ENCODE peak calls at places on chromosomes 1 and 21, in five cellular contexts. Y is psoas muscle; N is colonic mucosa; D is body of pancreas; W is CD8-positive, alpha-beta T cell. U is an unnamed sample.

GRCh38 chr21:33661146-33661545 is 18.8 kb downstream of the ITSN1 start:
- DNase-seq in Y (no peak), N (no peak), D (no peak), W (no peak), U (no peak)

GRCh38 chr1:178137238-178137637 is 43.3 kb downstream of the RASAL2 start:
- DNase-seq in W (no peak), D (no peak), N (no peak), Y (no peak), U (no peak)

GRCh38 chr1:224632921-224633321 is 16.8 kb downstream of the CNIH3 start:
- DNase-seq in W (no peak), N (no peak), Y (no peak), D (no peak), U (no peak)

GRCh38 chr1:153357076-153357852 is 390 bp upstream of the S100A9 start:
- DNase-seq in W (no peak), Y (peak; percentile 76), N (peak; percentile 84), D (no peak), U (peak; percentile 63)

GRCh38 chr1:20702416-20702815 is 15.4 kb downstream of the KIF17 start:
- DNase-seq in N (no peak), W (no peak), D (no peak), Y (no peak), U (no peak)

GRCh38 chr21:35597750-35598339 is 462.5 kb downstream of the SETD4 start:
- DNase-seq in D (no peak), N (no peak), W (no peak), Y (no peak), U (no peak)

GRCh38 chr21:17512245-17513213 is at the start of gene CXADR:
- DNase-seq in Y (no peak), N (peak; percentile 91), W (peak; percentile 50), D (peak; percentile 93), U (peak; percentile 96)

GRCh38 chr1:118660769-118661168 is 327.4 kb downstream of the TBX15 start:
- DNase-seq in Y (no peak), N (no peak), D (no peak), W (no peak), U (no peak)

GRCh38 chr1:36306210-36306901 is at the start of gene SH3D21:
- DNase-seq in Y (peak; percentile 73), D (peak; percentile 50), W (no peak), N (peak; percentile 80), U (peak; percentile 81)

GRCh38 chr1:55375617-55376258 is 160.6 kb upstream of the USP24 start:
- DNase-seq in D (peak; percentile 44), W (no peak), N (peak; percentile 55), Y (no peak), U (no peak)

GRCh38 chr1:70411360-70411844 is 334 bp downstream of the CTH start:
- DNase-seq in D (no peak), W (no peak), Y (peak; percentile 75), N (no peak), U (no peak)

GRCh38 chr1:31488528-31488927 is 75.5 kb downstream of the SERINC2 start:
- DNase-seq in D (no peak), Y (no peak), N (no peak), W (no peak), U (no peak)

GRCh38 chr1:107494061-107494460 is 353.2 kb downstream of the NTNG1 start:
- DNase-seq in W (no peak), N (no peak), Y (no peak), D (no peak), U (no peak)

GRCh38 chr1:216566809-216567208 is 143.6 kb upstream of the USH2A start:
- DNase-seq in Y (no peak), D (no peak), N (no peak), W (no peak), U (no peak)

DNA sequence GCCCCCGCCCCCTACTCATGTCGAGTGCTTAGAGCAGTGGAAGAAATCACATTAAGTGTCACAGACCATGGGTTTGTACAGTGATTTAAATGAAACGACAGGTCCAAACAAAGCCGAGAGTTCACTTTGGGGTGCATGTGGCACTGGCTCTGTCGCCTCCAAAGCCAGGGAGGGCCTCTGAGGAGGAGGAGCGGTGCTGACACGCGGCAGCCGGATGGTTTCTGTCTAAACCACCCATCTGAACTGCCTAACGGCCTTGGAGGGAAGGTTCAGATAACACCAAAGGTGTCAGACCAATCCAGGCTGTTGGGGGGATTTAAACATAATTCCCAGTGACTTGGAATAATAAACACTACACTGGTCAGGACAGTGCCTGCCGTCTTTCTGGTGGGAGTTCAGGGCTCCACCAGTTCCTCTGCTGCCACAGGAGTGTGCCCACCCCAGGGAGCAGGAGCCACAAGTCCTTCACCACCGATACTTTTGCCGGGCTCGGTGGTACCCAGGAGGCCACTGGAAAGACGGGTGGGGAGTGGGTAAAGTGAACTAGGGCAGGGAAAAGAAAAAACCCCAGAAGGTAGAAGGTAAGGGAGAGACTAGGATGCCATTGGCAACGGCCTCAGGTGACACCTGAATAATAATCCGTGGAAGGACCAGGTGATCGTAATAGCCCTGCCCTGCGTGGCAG is 78.2 kb downstream of the SLC66A1 start:
- DNase-seq in N (no peak), Y (no peak), D (no peak), W (no peak), U (no peak)
- H3K4me1 ChIP-seq in N (peaks cover 18% of the 10 kb centered on the region), Y (peaks cover 42% of the 10 kb centered on the region), D (peaks cover 19% of the 10 kb centered on the region), W (peaks cover 47% of the 10 kb centered on the region), U (peaks cover 50% of the 10 kb centered on the region)

DNA sequence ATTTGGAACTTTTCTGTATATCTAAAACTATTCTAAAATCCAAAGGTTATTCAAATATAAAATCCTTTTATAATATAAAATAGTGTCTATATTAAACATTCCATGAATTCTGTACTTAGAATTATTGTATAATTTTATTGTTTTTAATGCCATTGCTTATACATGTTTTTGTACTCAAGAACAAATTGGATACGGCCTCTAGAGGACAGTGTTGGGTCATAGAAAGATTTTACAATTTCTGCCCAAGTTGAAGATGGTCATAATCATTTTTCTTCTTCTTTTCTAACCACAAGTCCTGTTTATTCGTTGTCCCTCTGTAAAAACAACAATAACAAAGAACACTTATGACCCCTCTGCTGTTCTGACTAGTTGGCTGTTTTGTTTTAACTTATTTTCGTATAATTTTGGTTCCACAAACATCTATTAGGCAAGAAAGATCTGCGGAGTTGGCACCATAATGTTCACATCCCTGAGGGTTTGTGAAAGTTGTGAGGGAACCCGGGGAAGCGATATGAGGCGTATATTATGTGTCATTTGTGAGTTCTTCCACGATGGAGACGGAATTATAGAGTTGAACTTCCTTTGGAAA is 75.7 kb upstream of the KIF26B start:
- DNase-seq in W (no peak), N (no peak), Y (no peak), D (no peak), U (peak; percentile 44)
- TF ChIP-seq CTCF in W (peak; percentile 45), N (peak; percentile 51), Y (peak; percentile 24), D (peak; percentile 27), U (no peak)

GRCh38 chr1:154425172-154425571 is 20.0 kb downstream of the IL6R start:
- DNase-seq in D (no peak), W (no peak), N (no peak), Y (no peak), U (no peak)
- H3K4me1 ChIP-seq in D (peaks cover 81% of the 10 kb centered on the region), W (peaks cover 28% of the 10 kb centered on the region), N (peaks cover 31% of the 10 kb centered on the region), Y (peaks cover 93% of the 10 kb centered on the region), U (peaks cover 33% of the 10 kb centered on the region)

GRCh38 chr1:67700692-67701410 is 15.8 kb downstream of the GADD45A start:
- DNase-seq in N (no peak), W (no peak), Y (no peak), D (no peak), U (no peak)
- TF ChIP-seq CTCF in N (no peak), W (no peak), Y (no peak), D (no peak), U (no peak)

GRCh38 chr1:15413563-15414449 is 4.1 kb downstream of the EFHD2 start:
- DNase-seq in N (peak; percentile 75), D (no peak), W (no peak), Y (no peak), U (peak; percentile 72)
- H3K4me1 ChIP-seq in N (peaks cover 48% of the 10 kb centered on the region), D (peaks cover 82% of the 10 kb centered on the region), W (peaks cover 67% of the 10 kb centered on the region), Y (no peaks in the 10 kb centered on the region), U (peaks cover 65% of the 10 kb centered on the region)

GRCh38 chr1:43419627-43420425 is 30.1 kb downstream of the SZT2 start:
- DNase-seq in W (no peak), D (no peak), Y (no peak), N (no peak), U (no peak)
- TF ChIP-seq CTCF in W (no peak), D (no peak), Y (no peak), N (no peak), U (no peak)

GRCh38 chr1:40380817-40381216 is 7.3 kb downstream of the SMAP2 start:
- DNase-seq in D (no peak), W (no peak), N (no peak), Y (no peak), U (no peak)
- H3K4me1 ChIP-seq in D (peaks cover 72% of the 10 kb centered on the region), W (peaks cover 94% of the 10 kb centered on the region), N (peaks cover 9% of the 10 kb centered on the region), Y (peaks cover 29% of the 10 kb centered on the region), U (peaks cover 31% of the 10 kb centered on the region)

GRCh38 chr1:111814305-111814628 is 58.6 kb downstream of the DDX20 start:
- DNase-seq in W (no peak), D (no peak), N (no peak), Y (no peak), U (no peak)

GRCh38 chr1:111811891-111812290 is 56.2 kb downstream of the DDX20 start:
- DNase-seq in W (no peak), D (no peak), N (no peak), Y (no peak), U (no peak)

GRCh38 chr1:111814642-111815041 is 58.9 kb downstream of the DDX20 start:
- DNase-seq in N (no peak), D (no peak), W (no peak), Y (no peak), U (no peak)

GRCh38 chr1:111812306-111812705 is 56.6 kb downstream of the DDX20 start:
- DNase-seq in Y (no peak), W (no peak), N (no peak), D (no peak), U (no peak)

GRCh38 chr1:111813440-111814304 is 58.0 kb downstream of the DDX20 start:
- DNase-seq in Y (no peak), D (no peak), N (no peak), W (no peak), U (no peak)
- TF ChIP-seq CTCF in Y (no peak), D (no peak), N (no peak), W (no peak), U (no peak)

U was measured in mucosa of descending colon.